ENCODE peak calls at places on chromosomes 11 and 22, in seven cellular contexts. F is cardiac muscle cell, Z is lower lobe of right lung, P is hepatocyte, N is upper lobe of right lung, D is IMR-90, V is A549. O is an unnamed sample.
A peak's percentile ranks its signal among the peaks of the same experiment; 100 is the strongest.

GRCh38 chr11:102853956-102854355 is 10.5 kb upstream of the MMP3 start:
- DNase-seq in F (no peak), Z (no peak), P (peak; percentile 50), N (no peak), D (no peak), V (no peak), O (no peak)

GRCh38 chr11:134901955-134902707 is 490.1 kb upstream of the B3GAT1 start:
- DNase-seq in F (no peak), Z (no peak), P (no peak), N (no peak), D (no peak), V (no peak), O (no peak)

GRCh38 chr11:2301631-2302272 is at the start of the genes C11orf21 and TSPAN32:
- DNase-seq in F (peak; percentile 77), Z (peak; percentile 82), P (peak; percentile 44), N (peak; percentile 81), D (peak; percentile 3), V (no peak), O (no peak)

GRCh38 chr11:123549901-123550619 is 104.4 kb downstream of the SCN3B start:
- DNase-seq in F (no peak), Z (no peak), P (no peak), N (no peak), D (peak; percentile 51), V (no peak), O (peak; percentile 15)

GRCh38 chr11:131064373-131064991 is 148.2 kb upstream of the SNX19 start:
- DNase-seq in F (peak; percentile 72), Z (no peak), P (peak; percentile 80), N (peak; percentile 68), D (peak; percentile 70), V (peak; percentile 52), O (peak; percentile 76)

GRCh38 chr11:61454520-61454919 is 24.6 kb downstream of the SDHAF2 start:
- DNase-seq in F (no peak), Z (no peak), P (no peak), N (no peak), D (no peak), V (no peak), O (peak; percentile 78)

GRCh38 chr22:30863161-30863833 is 105.3 kb downstream of the MORC2 start:
- DNase-seq in F (peak; percentile 7), Z (no peak), P (peak; percentile 69), N (peak; percentile 42), D (peak; percentile 21), V (no peak), O (no peak)

GRCh38 chr11:69425895-69426544 is 55.4 kb upstream of the LINC01488 start:
- DNase-seq in F (no peak), Z (no peak), P (no peak), N (peak; percentile 30), D (no peak), V (no peak), O (no peak)

GRCh38 chr22:48256776-48257689 is 1494.6 kb downstream of the TBC1D22A start:
- DNase-seq in F (no peak), Z (no peak), P (no peak), N (no peak), D (no peak), V (no peak), O (no peak)

GRCh38 chr11:2857276-2857675 is 28.3 kb downstream of the CDKN1C start:
- DNase-seq in F (no peak), Z (no peak), P (no peak), N (no peak), D (no peak), V (no peak), O (no peak)

GRCh38 chr11:128936546-128937275 is 6.0 kb downstream of the TP53AIP1 start:
- DNase-seq in F (no peak), Z (no peak), P (peak; percentile 26), N (no peak), D (no peak), V (no peak), O (no peak)

GRCh38 chr11:46363455-46363920 is 16.2 kb downstream of the DGKZ start:
- DNase-seq in F (no peak), Z (no peak), P (no peak), N (no peak), D (peak; percentile 33), V (no peak), O (no peak)

GRCh38 chr11:125299821-125300220 is 135.3 kb downstream of the PKNOX2 start:
- DNase-seq in F (no peak), Z (no peak), P (no peak), N (no peak), D (no peak), V (no peak), O (no peak)

DNA sequence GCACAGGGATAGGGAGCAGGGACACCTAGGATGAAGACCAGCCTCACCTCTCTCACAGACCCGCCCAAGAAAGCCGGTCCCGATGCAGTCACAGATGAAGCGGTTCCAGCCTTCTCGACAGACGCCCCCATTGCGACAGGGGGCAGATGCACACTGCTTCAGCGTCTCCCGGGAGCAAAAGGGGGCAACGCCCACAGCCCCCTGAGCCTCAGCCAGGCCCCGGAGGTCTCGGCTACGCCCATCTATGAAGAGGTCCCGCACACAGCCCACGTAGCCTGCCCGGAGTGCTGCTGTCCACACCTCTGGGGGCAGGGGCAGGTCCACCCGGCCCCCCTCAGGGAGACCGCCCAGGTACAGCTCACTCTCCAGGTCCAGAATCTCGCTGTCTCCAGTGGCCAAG is 62.3 kb downstream of the NRXN2 start:
- DNase-seq in F (no peak), Z (peak; percentile 24), P (no peak), N (no peak), D (no peak), V (no peak), O (no peak)
- H3K27ac ChIP-seq in F (no peak overlapping the region), Z (no peak overlapping the region), P (peak overlapping the region; percentile 59), N (no peak overlapping the region), D (no peak overlapping the region), V (peak overlapping the region; percentile 67), O (peak overlapping the region; percentile 91)

DNA sequence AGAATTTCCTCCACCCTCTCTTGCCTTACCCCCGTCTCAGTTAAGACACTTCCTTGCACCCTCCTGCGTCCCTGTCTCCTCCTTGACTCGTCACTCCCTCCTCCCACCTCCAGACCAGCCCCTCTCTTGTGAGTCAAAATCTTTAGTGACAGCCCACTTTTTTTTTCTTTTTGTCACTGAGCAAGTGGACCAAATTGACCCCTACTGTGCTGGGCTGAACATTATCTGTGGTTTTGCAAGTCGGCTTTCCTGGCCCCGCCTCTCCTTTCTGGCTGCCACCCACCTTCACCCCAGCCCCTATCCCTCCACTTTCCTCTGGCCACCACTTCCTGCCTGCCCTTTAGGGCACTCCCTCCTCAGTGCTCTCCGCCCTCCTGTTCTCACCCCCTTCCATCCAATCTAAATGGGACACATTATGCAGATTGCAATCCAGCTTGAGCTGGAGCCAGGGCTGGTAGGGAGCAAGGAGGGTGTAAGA is at the start of gene APLNR:
- DNase-seq in F (peak; percentile 35), Z (no peak), P (no peak), N (no peak), D (no peak), V (no peak), O (peak; percentile 73)
- H3K4me3 ChIP-seq in F (peak within 1 kb of the TSS; percentile 21), Z (peak within 1 kb of the TSS; percentile 19), P (no peak within 1 kb of the TSS), N (no peak within 1 kb of the TSS), D (no peak within 1 kb of the TSS), V (no peak within 1 kb of the TSS), O (no peak within 1 kb of the TSS)

GRCh38 chr11:76700177-76701100 is 29.9 kb upstream of the LRRC32 start:
- DNase-seq in F (peak; percentile 81), Z (no peak), P (peak; percentile 82), N (no peak), D (peak; percentile 97), V (peak; percentile 64), O (peak; percentile 28)
- H3K27ac ChIP-seq in F (no peak overlapping the region), Z (no peak overlapping the region), P (peak overlapping the region; percentile 69), N (no peak overlapping the region), D (peak overlapping the region; percentile 20), V (peak overlapping the region; percentile 89), O (no peak overlapping the region)

GRCh38 chr11:120129570-120129969 is 8.3 kb downstream of the TRIM29 start:
- DNase-seq in F (no peak), Z (peak; percentile 35), P (no peak), N (peak; percentile 43), D (no peak), V (no peak), O (no peak)
- H3K4me3 ChIP-seq in F (no peak overlapping the region), Z (no peak overlapping the region), P (no peak overlapping the region), N (no peak overlapping the region), D (no peak overlapping the region), V (no peak overlapping the region), O (no peak overlapping the region)

GRCh38 chr11:59574932-59575904 is 40.4 kb downstream of the OSBP start:
- DNase-seq in F (no peak), Z (no peak), P (no peak), N (no peak), D (no peak), V (no peak), O (no peak)
- H3K27ac ChIP-seq in F (peak overlapping the region; percentile 51), Z (no peak overlapping the region), P (peak overlapping the region; percentile 64), N (no peak overlapping the region), D (peak overlapping the region; percentile 73), V (no peak overlapping the region), O (peak overlapping the region; percentile 49)

O was measured in A673.